ENCODE peak calls at places on chromosomes 2 and 18, in ten cellular contexts. G is left ventricle myocardium inferior, C is fibroblast of lung, I is endodermal cell, K is brain microvascular endothelial cell, N is spleen, Y is GM13976, L is heart right ventricle, M is NB4, B is progenitor cell of endocrine pancreas. T is an unnamed sample.

GRCh38 chr2:36618381-36618780 is 20.4 kb upstream of the FEZ2 start:
- DNase-seq in G (no peak), C (peak; percentile 76), I (peak; percentile 90), K (peak; percentile 74), N (no peak), Y (peak; percentile 50), L (peak; percentile 27), M (peak; percentile 79), B (no peak), T (no peak)

GRCh38 chr2:154133823-154134222 is 262.1 kb downstream of the GALNT13 start:
- DNase-seq in G (no peak), C (peak; percentile 44), I (no peak), K (no peak), N (no peak), Y (no peak), L (no peak), M (no peak), B (no peak), T (no peak)

GRCh38 chr2:26590960-26591618 is 50.1 kb downstream of the CIB4 start:
- DNase-seq in G (no peak), C (no peak), I (no peak), K (no peak), N (no peak), Y (no peak), L (no peak), M (peak; percentile 24), B (no peak), T (peak; percentile 47)

GRCh38 chr2:168500516-168500915 is 44.4 kb downstream of the CERS6 start:
- DNase-seq in G (no peak), C (no peak), I (no peak), K (no peak), N (no peak), Y (no peak), L (no peak), M (no peak), B (no peak), T (no peak)

GRCh38 chr18:55159027-55159426 is 199.8 kb upstream of the CCDC68 start:
- DNase-seq in G (no peak), C (no peak), I (no peak), K (no peak), N (no peak), Y (no peak), L (no peak), M (no peak), B (no peak), T (no peak)

GRCh38 chr2:197613509-197613987 is 61.8 kb downstream of the RFTN2 start:
- DNase-seq in G (no peak), C (peak; percentile 92), I (no peak), K (no peak), N (no peak), Y (no peak), L (no peak), M (no peak), B (no peak), T (no peak)

GRCh38 chr2:218501665-218502064 is 66.5 kb downstream of the USP37 start:
- DNase-seq in G (no peak), C (peak; percentile 59), I (peak; percentile 42), K (peak; percentile 4), N (no peak), Y (no peak), L (peak; percentile 5), M (no peak), B (no peak), T (no peak)

GRCh38 chr2:216132585-216132984 is 23.4 kb downstream of the XRCC5 start:
- DNase-seq in G (no peak), C (no peak), I (no peak), K (no peak), N (no peak), Y (no peak), L (no peak), M (no peak), B (no peak), T (no peak)

GRCh38 chr18:22066083-22066485 is 103.3 kb upstream of the GATA6 start:
- DNase-seq in G (no peak), C (no peak), I (peak; percentile 69), K (no peak), N (peak; percentile 21), Y (no peak), L (no peak), M (no peak), B (no peak), T (no peak)

GRCh38 chr2:51350100-51350499 is 318.2 kb upstream of the NRXN1 start:
- DNase-seq in G (no peak), C (peak; percentile 84), I (no peak), K (no peak), N (no peak), Y (no peak), L (no peak), M (no peak), B (no peak), T (no peak)

GRCh38 chr18:38948436-38948835 is 1382.8 kb upstream of the CELF4 start:
- DNase-seq in G (no peak), C (no peak), I (no peak), K (no peak), N (no peak), Y (no peak), L (no peak), M (no peak), B (no peak), T (no peak)

GRCh38 chr18:52442686-52443085 is 102.7 kb downstream of the DCC start:
- DNase-seq in G (no peak), C (no peak), I (no peak), K (no peak), N (no peak), Y (no peak), L (no peak), M (no peak), B (no peak), T (no peak)

GRCh38 chr2:110120171-110121051 is 4.8 kb upstream of the MALL start:
- DNase-seq in G (no peak), C (no peak), I (peak; percentile 10), K (no peak), N (no peak), Y (no peak), L (peak; percentile 45), M (no peak), B (no peak), T (no peak)

GRCh38 chr2:110114801-110115200 is 821 bp downstream of the MALL start:
- DNase-seq in G (no peak), C (no peak), I (peak; percentile 43), K (no peak), N (no peak), Y (no peak), L (no peak), M (no peak), B (no peak), T (no peak)

GRCh38 chr2:110114007-110114591 is 1.5 kb downstream of the MALL start:
- DNase-seq in G (no peak), C (peak; percentile 28), I (peak; percentile 63), K (no peak), N (no peak), Y (no peak), L (peak; percentile 30), M (peak; percentile 30), B (no peak), T (no peak)

GRCh38 chr2:110115291-110116032 is at the start of gene MALL:
- DNase-seq in G (no peak), C (peak; percentile 45), I (peak; percentile 81), K (no peak), N (no peak), Y (no peak), L (no peak), M (no peak), B (peak; percentile 22), T (no peak)

DNA sequence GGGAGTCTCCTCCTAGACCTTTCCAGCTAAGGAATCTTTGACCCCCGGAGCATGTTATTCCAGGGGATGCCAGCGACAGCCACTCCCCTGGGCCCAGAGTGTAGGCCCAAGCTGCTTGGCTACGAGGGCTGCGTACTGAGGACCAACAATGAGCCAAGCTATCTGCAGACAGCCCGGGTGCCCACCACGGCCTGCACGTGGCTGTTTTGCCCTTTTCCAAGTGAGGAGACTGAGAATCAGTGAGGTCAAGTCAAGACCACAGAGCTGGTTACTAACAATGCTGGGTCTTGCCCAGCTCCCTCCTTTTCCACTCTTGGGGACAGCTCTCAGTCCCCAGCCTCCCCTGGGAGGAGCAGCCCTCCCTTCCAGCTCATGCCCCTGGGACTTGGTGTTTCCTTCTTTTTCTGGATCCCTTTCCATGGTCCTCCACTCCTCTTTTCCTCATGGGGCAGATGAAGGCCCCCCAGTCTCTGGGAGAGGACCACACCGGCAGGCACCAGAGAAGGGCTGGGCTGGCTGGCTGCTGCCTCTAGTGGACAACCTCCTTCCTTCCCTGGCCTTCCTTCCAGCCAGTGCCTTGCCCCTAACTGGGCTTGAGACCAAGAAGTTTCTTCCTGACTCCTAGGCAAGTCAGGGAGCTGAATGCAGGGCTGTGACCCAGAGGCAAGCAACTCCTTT is 550 bp upstream of the MALL start:
- DNase-seq in G (no peak), C (peak; percentile 81), I (peak; percentile 85), K (peak; percentile 20), N (no peak), Y (peak; percentile 42), L (peak; percentile 76), M (no peak), B (no peak), T (no peak)
- TF ChIP-seq CTCF in G (peak; percentile 71), C (peak; percentile 82), I (peak; percentile 78), K (peak; percentile 88), N (peak; percentile 57), Y (no peak), L (peak; percentile 70), M (no peak), B (peak; percentile 57), T (peak; percentile 67)

DNA sequence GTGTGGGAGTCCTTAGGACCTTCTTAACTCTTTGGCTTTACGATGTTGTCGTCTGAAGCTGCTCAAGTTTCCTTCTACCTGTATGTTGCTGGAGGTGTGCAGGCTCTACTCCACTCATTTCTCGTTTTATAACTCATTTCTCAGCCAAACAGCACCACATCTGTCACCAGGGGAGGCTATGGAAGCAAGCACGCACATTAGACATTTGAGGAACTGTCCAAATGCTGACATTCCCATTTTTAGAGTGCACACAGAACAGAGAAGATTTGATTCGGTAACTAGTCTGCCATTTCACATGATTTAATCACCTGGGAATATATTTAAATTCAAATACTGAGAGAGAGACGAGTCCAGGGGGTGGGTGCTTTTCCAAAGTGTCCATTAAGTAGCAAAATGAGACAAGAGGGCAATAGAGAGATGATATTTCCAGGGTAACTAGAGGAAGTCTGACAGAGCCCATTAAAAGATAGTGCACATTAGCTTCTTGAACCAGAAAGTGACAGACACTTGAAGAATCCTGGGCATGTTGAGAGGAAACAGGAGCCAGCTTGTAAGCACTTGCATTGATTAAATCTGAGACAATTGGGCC is 793.3 kb downstream of the TDRD15 start:
- DNase-seq in G (no peak), C (peak; percentile 11), I (no peak), K (no peak), N (no peak), Y (no peak), L (no peak), M (peak; percentile 16), B (no peak), T (no peak)
- TF ChIP-seq CTCF in G (no peak), C (no peak), I (no peak), K (no peak), N (no peak), Y (no peak), L (no peak), M (no peak), B (no peak), T (no peak)

GRCh38 chr18:58402247-58402646 is 226.6 kb downstream of the ALPK2 start:
- DNase-seq in G (no peak), C (peak; percentile 83), I (peak; percentile 44), K (peak; percentile 51), N (no peak), Y (no peak), L (no peak), M (no peak), B (no peak), T (no peak)
- TF ChIP-seq CTCF in G (no peak), C (peak; percentile 22), I (no peak), K (peak; percentile 22), N (no peak), Y (no peak), L (no peak), M (no peak), B (no peak), T (peak; percentile 26)

GRCh38 chr2:22904126-22904684 is 480.8 kb upstream of the KLHL29 start:
- DNase-seq in G (peak; percentile 27), C (no peak), I (peak; percentile 89), K (peak; percentile 2), N (no peak), Y (peak; percentile 18), L (peak; percentile 13), M (peak; percentile 41), B (peak; percentile 18), T (no peak)
- TF ChIP-seq CTCF in G (peak; percentile 59), C (peak; percentile 28), I (peak; percentile 92), K (peak; percentile 41), N (no peak), Y (peak; percentile 42), L (peak; percentile 57), M (peak; percentile 85), B (peak; percentile 76), T (peak; percentile 79)